ENCODE peak calls at places on chromosomes 4 and X, in five cellular contexts. H, Q, B, P and R are unnamed samples.
A peak's percentile ranks its signal among the peaks of the same experiment; 100 is the strongest.

GRCh38 chr4:92047209-92047877 is 256.4 kb upstream of the GRID2 start:
- DNase-seq in Q (no peak), H (no peak), P (no peak), B (no peak), R (no peak)

GRCh38 chr4:92600638-92601037 is 296.9 kb downstream of the GRID2 start:
- DNase-seq in Q (no peak), P (no peak), H (no peak), B (no peak), R (no peak)

GRCh38 chrX:16528620-16529019 is 121.3 kb upstream of the S100G start:
- DNase-seq in P (peak; percentile 59), Q (peak; percentile 1), H (no peak), B (no peak), R (no peak)

GRCh38 chrX:11010476-11010875 is 100.7 kb upstream of the HCCS start:
- DNase-seq in Q (no peak), H (peak; percentile 4), B (no peak), P (no peak), R (no peak)

GRCh38 chr4:112895785-112896184 is 153.7 kb upstream of the ANK2 start:
- DNase-seq in Q (no peak), B (no peak), H (peak; percentile 59), P (no peak), R (no peak)

GRCh38 chrX:13078739-13079444 is 34.5 kb upstream of the FAM9C start:
- DNase-seq in P (no peak), Q (no peak), H (peak; percentile 82), B (no peak), R (no peak)

GRCh38 chrX:69024287-69024686 is 141.0 kb downstream of the PJA1 start:
- DNase-seq in H (no peak), P (no peak), Q (no peak), B (no peak), R (no peak)

GRCh38 chr4:22090655-22091350 is 142.2 kb upstream of the KCNIP4 start:
- DNase-seq in H (peak; percentile 48), B (no peak), Q (no peak), P (no peak), R (no peak)

GRCh38 chr4:148116264-148116663 is 325.9 kb downstream of the NR3C2 start:
- DNase-seq in B (no peak), Q (no peak), P (no peak), H (peak; percentile 50), R (no peak)

GRCh38 chr4:1204286-1204827 is 32.0 kb upstream of the SPON2 start:
- DNase-seq in H (no peak), B (no peak), Q (no peak), P (no peak), R (no peak)

GRCh38 chrX:22141061-22141460 is 108.9 kb downstream of the PHEX start:
- DNase-seq in Q (no peak), P (no peak), H (peak; percentile 26), B (no peak), R (no peak)

GRCh38 chr4:169270156-169270809 is 473 bp downstream of the SH3RF1 start:
- DNase-seq in H (peak; percentile 61), B (no peak), Q (peak; percentile 16), P (peak; percentile 17), R (peak; percentile 29)

GRCh38 chr4:3283916-3284315 is 8.9 kb upstream of the RGS12 start:
- DNase-seq in P (no peak), B (no peak), H (no peak), Q (no peak), R (no peak)

GRCh38 chr4:168811793-168812651 is 198.0 kb downstream of the CBR4 start:
- DNase-seq in P (no peak), Q (no peak), H (peak; percentile 79), B (no peak), R (no peak)

GRCh38 chrX:48045410-48046311 is 25.8 kb downstream of the ZNF630 start:
- DNase-seq in Q (no peak), H (peak; percentile 65), B (no peak), P (no peak), R (no peak)

GRCh38 chr4:152028131-152028530 is 267.3 kb upstream of the GATB start:
- DNase-seq in Q (no peak), P (no peak), B (no peak), H (no peak), R (no peak)

GRCh38 chrX:3345281-3346081 is 971 bp downstream of the MXRA5 start:
- DNase-seq in P (no peak), H (peak; percentile 72), Q (no peak), B (no peak), R (no peak)

GRCh38 chr4:47838445-47838844 is 578 bp upstream of the CORIN start:
- DNase-seq in H (peak; percentile 16), B (no peak), P (no peak), Q (no peak), R (no peak)

GRCh38 chrX:41045960-41046567 is 39.2 kb upstream of the USP9X start:
- DNase-seq in B (no peak), P (no peak), Q (no peak), H (peak; percentile 43), R (no peak)

GRCh38 chr4:101178731-101179130 is 168.6 kb downstream of the PPP3CA start:
- DNase-seq in P (no peak), Q (no peak), H (peak; percentile 67), B (no peak), R (no peak)

GRCh38 chr4:168618577-168619265 is 121.9 kb downstream of the PALLD start:
- DNase-seq in Q (no peak), P (no peak), H (peak; percentile 32), B (no peak), R (no peak)

GRCh38 chr4:124712417-124713212 is at the start of gene ANKRD50:
- DNase-seq in P (peak; percentile 67), B (peak; percentile 75), Q (peak; percentile 47), H (peak; percentile 97), R (peak; percentile 70)

GRCh38 chr4:8155660-8156421 is 2.8 kb downstream of the ABLIM2 start:
- DNase-seq in P (no peak), H (no peak), B (no peak), Q (no peak), R (no peak)

GRCh38 chr4:7761720-7762119 is 177.9 kb downstream of the AFAP1 start:
- DNase-seq in H (peak; percentile 75), P (peak; percentile 34), Q (peak; percentile 45), B (no peak), R (no peak)

GRCh38 chrX:107542500-107542899 is 85.8 kb upstream of the PRPS1 start:
- DNase-seq in H (peak; percentile 30), B (peak; percentile 20), Q (no peak), P (no peak), R (no peak)

GRCh38 chr4:107579099-107579498 is 140.9 kb downstream of the PAPSS1 start:
- DNase-seq in Q (no peak), B (no peak), P (no peak), H (no peak), R (no peak)

GRCh38 chrX:12956704-12957541 is 18.0 kb upstream of the TMSB4X start:
- DNase-seq in H (peak; percentile 35), Q (no peak), B (no peak), P (peak; percentile 94), R (peak; percentile 55)

GRCh38 chr4:74631338-74631737 is 163.0 kb downstream of the BTC start:
- DNase-seq in B (no peak), H (peak; percentile 52), Q (no peak), P (no peak), R (no peak)

GRCh38 chrX:104435249-104435648 is 130.8 kb upstream of the IL1RAPL2 start:
- DNase-seq in H (no peak), B (no peak), P (no peak), Q (no peak), R (no peak)

GRCh38 chrX:119605739-119606507 is at the start of gene NKRF:
- DNase-seq in Q (peak; percentile 86), P (peak; percentile 90), B (peak; percentile 97), H (peak; percentile 92), R (peak; percentile 72)

GRCh38 chr4:54090804-54091623 is 8.9 kb upstream of the GSX2 start:
- DNase-seq in H (peak; percentile 80), P (no peak), B (peak; percentile 26), Q (no peak), R (no peak)

GRCh38 chr4:90727938-90728337 is 600.7 kb downstream of the CCSER1 start:
- DNase-seq in P (no peak), H (no peak), B (no peak), Q (no peak), R (no peak)

GRCh38 chr4:61443813-61444510 is 243.8 kb downstream of the ADGRL3 start:
- DNase-seq in Q (no peak), P (no peak), B (no peak), H (no peak), R (no peak)

GRCh38 chr4:40335508-40335860 is 351 bp downstream of the CHRNA9 start:
- DNase-seq in P (no peak), H (peak; percentile 92), Q (no peak), B (no peak), R (no peak)